ENCODE peak calls at places on chromosomes 1 and 21, in nine cellular contexts. One of them, this sample, is unnamed.

GRCh38 chr1:39405358-39405757 is 86.1 kb upstream of the BMP8A start:
- DNase-seq in tibial artery: no peak
- DNase-seq in right cardiac atrium: no peak
- DNase-seq in cardiac muscle cell: peak; percentile 24
- DNase-seq in breast epithelium: no peak
- DNase-seq in endodermal cell: no peak
- DNase-seq in stomach: no peak
- DNase-seq in IMR-90: no peak
- DNase-seq in tibial nerve: no peak
- DNase-seq in this sample: no peak

GRCh38 chr1:232193451-232193783 is 436.5 kb downstream of the SIPA1L2 start:
- DNase-seq in tibial artery: no peak
- DNase-seq in right cardiac atrium: no peak
- DNase-seq in cardiac muscle cell: no peak
- DNase-seq in breast epithelium: no peak
- DNase-seq in endodermal cell: no peak
- DNase-seq in stomach: no peak
- DNase-seq in IMR-90: no peak
- DNase-seq in tibial nerve: no peak
- DNase-seq in this sample: no peak

GRCh38 chr1:10676987-10677386 is 119.5 kb downstream of the CASZ1 start:
- DNase-seq in tibial artery: no peak
- DNase-seq in right cardiac atrium: no peak
- DNase-seq in cardiac muscle cell: no peak
- DNase-seq in breast epithelium: no peak
- DNase-seq in endodermal cell: peak; percentile 63
- DNase-seq in stomach: no peak
- DNase-seq in IMR-90: no peak
- DNase-seq in tibial nerve: no peak
- DNase-seq in this sample: no peak

GRCh38 chr1:20348326-20348910 is 57.7 kb downstream of the VWA5B1 start:
- DNase-seq in tibial artery: no peak
- DNase-seq in right cardiac atrium: no peak
- DNase-seq in cardiac muscle cell: no peak
- DNase-seq in breast epithelium: no peak
- DNase-seq in endodermal cell: no peak
- DNase-seq in stomach: no peak
- DNase-seq in IMR-90: no peak
- DNase-seq in tibial nerve: no peak
- DNase-seq in this sample: no peak

GRCh38 chr1:39183503-39184353 is 20.8 kb upstream of the MACF1 start:
- DNase-seq in tibial artery: no peak
- DNase-seq in right cardiac atrium: peak; percentile 39
- DNase-seq in cardiac muscle cell: peak; percentile 67
- DNase-seq in breast epithelium: peak; percentile 89
- DNase-seq in endodermal cell: peak; percentile 85
- DNase-seq in stomach: peak; percentile 61
- DNase-seq in IMR-90: peak; percentile 74
- DNase-seq in tibial nerve: no peak
- DNase-seq in this sample: peak; percentile 22

GRCh38 chr1:86778510-86779218 is 74.3 kb downstream of the SH3GLB1 start:
- DNase-seq in tibial artery: no peak
- DNase-seq in right cardiac atrium: no peak
- DNase-seq in cardiac muscle cell: peak; percentile 45
- DNase-seq in breast epithelium: no peak
- DNase-seq in endodermal cell: no peak
- DNase-seq in stomach: no peak
- DNase-seq in IMR-90: peak; percentile 86
- DNase-seq in tibial nerve: no peak
- DNase-seq in this sample: no peak

GRCh38 chr1:1117469-1117831 is 1.6 kb upstream of the C1orf159 start:
- DNase-seq in tibial artery: peak; percentile 66
- DNase-seq in right cardiac atrium: peak; percentile 31
- DNase-seq in cardiac muscle cell: no peak
- DNase-seq in breast epithelium: no peak
- DNase-seq in endodermal cell: peak; percentile 44
- DNase-seq in stomach: no peak
- DNase-seq in IMR-90: no peak
- DNase-seq in tibial nerve: no peak
- DNase-seq in this sample: no peak

GRCh38 chr1:6491480-6491962 is at the start of gene PLEKHG5:
- DNase-seq in tibial artery: no peak
- DNase-seq in right cardiac atrium: no peak
- DNase-seq in cardiac muscle cell: peak; percentile 41
- DNase-seq in breast epithelium: no peak
- DNase-seq in endodermal cell: peak; percentile 82
- DNase-seq in stomach: no peak
- DNase-seq in IMR-90: peak; percentile 86
- DNase-seq in tibial nerve: no peak
- DNase-seq in this sample: no peak

GRCh38 chr1:183567584-183567983 is 22.7 kb downstream of the NCF2 start:
- DNase-seq in tibial artery: peak; percentile 76
- DNase-seq in right cardiac atrium: peak; percentile 41
- DNase-seq in cardiac muscle cell: peak; percentile 20
- DNase-seq in breast epithelium: peak; percentile 35
- DNase-seq in endodermal cell: peak; percentile 42
- DNase-seq in stomach: peak; percentile 59
- DNase-seq in IMR-90: peak; percentile 47
- DNase-seq in tibial nerve: peak; percentile 40
- DNase-seq in this sample: no peak

GRCh38 chr1:180156631-180157091 is 2.0 kb downstream of the QSOX1 start:
- DNase-seq in tibial artery: no peak
- DNase-seq in right cardiac atrium: no peak
- DNase-seq in cardiac muscle cell: peak; percentile 76
- DNase-seq in breast epithelium: no peak
- DNase-seq in endodermal cell: no peak
- DNase-seq in stomach: no peak
- DNase-seq in IMR-90: peak; percentile 78
- DNase-seq in tibial nerve: no peak
- DNase-seq in this sample: no peak

GRCh38 chr1:33343539-33343938 is 22.6 kb upstream of the A3GALT2 start:
- DNase-seq in tibial artery: peak; percentile 68
- DNase-seq in right cardiac atrium: no peak
- DNase-seq in cardiac muscle cell: peak; percentile 87
- DNase-seq in breast epithelium: no peak
- DNase-seq in endodermal cell: no peak
- DNase-seq in stomach: no peak
- DNase-seq in IMR-90: no peak
- DNase-seq in tibial nerve: no peak
- DNase-seq in this sample: no peak

GRCh38 chr21:22728091-22728490 is 1729.9 kb downstream of the NCAM2 start:
- DNase-seq in tibial artery: no peak
- DNase-seq in right cardiac atrium: no peak
- DNase-seq in cardiac muscle cell: no peak
- DNase-seq in breast epithelium: no peak
- DNase-seq in endodermal cell: no peak
- DNase-seq in stomach: no peak
- DNase-seq in IMR-90: no peak
- DNase-seq in tibial nerve: no peak
- DNase-seq in this sample: no peak

DNA sequence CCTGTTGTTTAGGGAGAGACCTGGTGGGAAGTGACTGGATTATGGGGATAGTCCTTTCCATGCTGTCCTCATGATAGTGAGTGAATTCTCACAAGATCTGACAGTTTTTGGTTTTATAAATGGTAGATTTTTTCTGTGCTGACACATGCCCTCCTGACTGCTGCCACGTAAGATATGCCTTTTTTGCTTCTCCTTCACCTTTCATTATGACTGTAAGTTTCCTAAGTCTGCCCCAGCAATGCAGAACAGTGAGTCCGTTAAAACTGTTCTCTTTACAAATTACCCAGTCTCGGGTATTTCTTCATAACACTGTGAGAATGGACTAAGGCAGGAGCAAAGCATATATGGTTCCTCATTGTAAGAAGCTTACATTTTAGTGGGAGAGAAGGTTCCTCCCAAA is 1727.2 kb downstream of the NCAM2 start:
- DNase-seq in tibial artery: no peak
- DNase-seq in right cardiac atrium: no peak
- DNase-seq in cardiac muscle cell: no peak
- DNase-seq in breast epithelium: no peak
- DNase-seq in endodermal cell: no peak
- DNase-seq in stomach: no peak
- DNase-seq in IMR-90: no peak
- DNase-seq in tibial nerve: no peak
- DNase-seq in this sample: no peak
- H3K9me3 ChIP-seq in tibial artery: no peaks in the 10 kb centered on the region
- H3K9me3 ChIP-seq in right cardiac atrium: no peaks in the 10 kb centered on the region
- H3K9me3 ChIP-seq in cardiac muscle cell: no peaks in the 10 kb centered on the region
- H3K9me3 ChIP-seq in breast epithelium: no peaks in the 10 kb centered on the region
- H3K9me3 ChIP-seq in endodermal cell: peaks cover 45% of the 10 kb centered on the region
- H3K9me3 ChIP-seq in stomach: peaks cover 39% of the 10 kb centered on the region
- H3K9me3 ChIP-seq in IMR-90: peaks cover 16% of the 10 kb centered on the region
- H3K9me3 ChIP-seq in tibial nerve: no peaks in the 10 kb centered on the region
- H3K9me3 ChIP-seq in this sample: peaks cover 8% of the 10 kb centered on the region

GRCh38 chr1:35825255-35825654 is 17.4 kb downstream of the AGO4 start:
- DNase-seq in tibial artery: no peak
- DNase-seq in right cardiac atrium: no peak
- DNase-seq in cardiac muscle cell: no peak
- DNase-seq in breast epithelium: no peak
- DNase-seq in endodermal cell: no peak
- DNase-seq in stomach: no peak
- DNase-seq in IMR-90: no peak
- DNase-seq in tibial nerve: no peak
- DNase-seq in this sample: no peak
- H3K9me3 ChIP-seq in tibial artery: no peaks in the 10 kb centered on the region
- H3K9me3 ChIP-seq in right cardiac atrium: no peaks in the 10 kb centered on the region
- H3K9me3 ChIP-seq in cardiac muscle cell: no peaks in the 10 kb centered on the region
- H3K9me3 ChIP-seq in breast epithelium: no peaks in the 10 kb centered on the region
- H3K9me3 ChIP-seq in endodermal cell: no peaks in the 10 kb centered on the region
- H3K9me3 ChIP-seq in stomach: no peaks in the 10 kb centered on the region
- H3K9me3 ChIP-seq in IMR-90: no peaks in the 10 kb centered on the region
- H3K9me3 ChIP-seq in tibial nerve: no peaks in the 10 kb centered on the region
- H3K9me3 ChIP-seq in this sample: no peaks in the 10 kb centered on the region

GRCh38 chr1:85396194-85396593 is 68.8 kb downstream of the DDAH1 start:
- DNase-seq in tibial artery: no peak
- DNase-seq in right cardiac atrium: no peak
- DNase-seq in cardiac muscle cell: no peak
- DNase-seq in breast epithelium: no peak
- DNase-seq in endodermal cell: no peak
- DNase-seq in stomach: no peak
- DNase-seq in IMR-90: no peak
- DNase-seq in tibial nerve: no peak
- DNase-seq in this sample: no peak

GRCh38 chr1:85393490-85393889 is 71.5 kb downstream of the DDAH1 start:
- DNase-seq in tibial artery: no peak
- DNase-seq in right cardiac atrium: no peak
- DNase-seq in cardiac muscle cell: no peak
- DNase-seq in breast epithelium: no peak
- DNase-seq in endodermal cell: no peak
- DNase-seq in stomach: no peak
- DNase-seq in IMR-90: no peak
- DNase-seq in tibial nerve: no peak
- DNase-seq in this sample: no peak

GRCh38 chr1:85398391-85399064 is 66.4 kb downstream of the DDAH1 start:
- DNase-seq in tibial artery: no peak
- DNase-seq in right cardiac atrium: no peak
- DNase-seq in cardiac muscle cell: peak; percentile 77
- DNase-seq in breast epithelium: no peak
- DNase-seq in endodermal cell: no peak
- DNase-seq in stomach: no peak
- DNase-seq in IMR-90: peak; percentile 71
- DNase-seq in tibial nerve: no peak
- DNase-seq in this sample: no peak

GRCh38 chr1:85397490-85398044 is 67.4 kb downstream of the DDAH1 start:
- DNase-seq in tibial artery: no peak
- DNase-seq in right cardiac atrium: no peak
- DNase-seq in cardiac muscle cell: no peak
- DNase-seq in breast epithelium: no peak
- DNase-seq in endodermal cell: peak; percentile 51
- DNase-seq in stomach: no peak
- DNase-seq in IMR-90: peak; percentile 28
- DNase-seq in tibial nerve: no peak
- DNase-seq in this sample: no peak

GRCh38 chr1:85394130-85394529 is 70.8 kb downstream of the DDAH1 start:
- DNase-seq in tibial artery: no peak
- DNase-seq in right cardiac atrium: no peak
- DNase-seq in cardiac muscle cell: no peak
- DNase-seq in breast epithelium: no peak
- DNase-seq in endodermal cell: peak; percentile 41
- DNase-seq in stomach: no peak
- DNase-seq in IMR-90: peak; percentile 18
- DNase-seq in tibial nerve: no peak
- DNase-seq in this sample: no peak
- H3K9me3 ChIP-seq in tibial artery: no peaks in the 10 kb centered on the region
- H3K9me3 ChIP-seq in right cardiac atrium: no peaks in the 10 kb centered on the region
- H3K9me3 ChIP-seq in cardiac muscle cell: no peaks in the 10 kb centered on the region
- H3K9me3 ChIP-seq in breast epithelium: no peaks in the 10 kb centered on the region
- H3K9me3 ChIP-seq in endodermal cell: no peaks in the 10 kb centered on the region
- H3K9me3 ChIP-seq in stomach: no peaks in the 10 kb centered on the region
- H3K9me3 ChIP-seq in IMR-90: no peaks in the 10 kb centered on the region
- H3K9me3 ChIP-seq in tibial nerve: no peaks in the 10 kb centered on the region
- H3K9me3 ChIP-seq in this sample: no peaks in the 10 kb centered on the region

DNA sequence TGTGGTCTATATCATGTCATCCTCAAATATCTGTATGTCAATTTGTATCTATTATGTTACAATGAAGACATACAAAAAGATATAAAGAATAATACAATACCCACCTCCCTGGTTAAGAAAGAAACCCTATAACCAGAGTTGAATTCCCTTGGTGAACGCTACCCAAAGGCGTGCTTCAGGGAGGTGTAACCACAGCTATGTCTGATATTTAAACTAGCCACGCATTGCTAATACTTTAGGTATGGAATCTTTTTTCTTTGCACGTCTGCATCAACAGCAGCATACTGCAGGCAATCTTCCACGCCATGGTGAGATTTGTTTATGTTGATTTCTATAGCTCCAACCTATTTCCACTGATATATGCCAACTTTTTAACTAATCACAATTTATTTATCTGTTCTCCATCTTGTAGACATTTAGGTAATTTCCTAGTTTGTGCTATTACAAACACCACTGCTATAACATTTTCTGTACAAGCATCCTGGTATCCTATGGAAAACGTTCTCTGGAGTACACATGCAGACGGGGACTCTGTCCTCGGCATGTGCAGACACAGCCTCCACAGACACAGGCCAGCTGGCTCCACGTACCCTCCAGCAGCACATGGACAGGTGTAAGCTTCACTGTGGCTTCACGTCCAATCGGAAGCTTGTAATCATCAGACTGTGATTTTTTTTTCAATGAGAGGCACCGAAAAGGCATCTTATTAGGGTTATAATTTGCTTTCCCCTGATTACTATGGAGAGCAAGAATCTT is 58.5 kb downstream of the HSF2BP start:
- DNase-seq in tibial artery: no peak
- DNase-seq in right cardiac atrium: no peak
- DNase-seq in cardiac muscle cell: peak; percentile 93
- DNase-seq in breast epithelium: no peak
- DNase-seq in endodermal cell: no peak
- DNase-seq in stomach: no peak
- DNase-seq in IMR-90: peak; percentile 95
- DNase-seq in tibial nerve: no peak
- DNase-seq in this sample: no peak
- H3K9me3 ChIP-seq in tibial artery: no peaks in the 10 kb centered on the region
- H3K9me3 ChIP-seq in right cardiac atrium: no peaks in the 10 kb centered on the region
- H3K9me3 ChIP-seq in cardiac muscle cell: no peaks in the 10 kb centered on the region
- H3K9me3 ChIP-seq in breast epithelium: no peaks in the 10 kb centered on the region
- H3K9me3 ChIP-seq in endodermal cell: no peaks in the 10 kb centered on the region
- H3K9me3 ChIP-seq in stomach: no peaks in the 10 kb centered on the region
- H3K9me3 ChIP-seq in IMR-90: no peaks in the 10 kb centered on the region
- H3K9me3 ChIP-seq in tibial nerve: no peaks in the 10 kb centered on the region
- H3K9me3 ChIP-seq in this sample: no peaks in the 10 kb centered on the region

GRCh38 chr1:108606478-108606877 is 46.6 kb downstream of the EEIG2 start:
- DNase-seq in tibial artery: no peak
- DNase-seq in right cardiac atrium: no peak
- DNase-seq in cardiac muscle cell: no peak
- DNase-seq in breast epithelium: no peak
- DNase-seq in endodermal cell: no peak
- DNase-seq in stomach: no peak
- DNase-seq in IMR-90: no peak
- DNase-seq in tibial nerve: no peak
- DNase-seq in this sample: no peak
- H3K9me3 ChIP-seq in tibial artery: no peaks in the 10 kb centered on the region
- H3K9me3 ChIP-seq in right cardiac atrium: no peaks in the 10 kb centered on the region
- H3K9me3 ChIP-seq in cardiac muscle cell: no peaks in the 10 kb centered on the region
- H3K9me3 ChIP-seq in breast epithelium: no peaks in the 10 kb centered on the region
- H3K9me3 ChIP-seq in endodermal cell: no peaks in the 10 kb centered on the region
- H3K9me3 ChIP-seq in stomach: no peaks in the 10 kb centered on the region
- H3K9me3 ChIP-seq in IMR-90: no peaks in the 10 kb centered on the region
- H3K9me3 ChIP-seq in tibial nerve: no peaks in the 10 kb centered on the region
- H3K9me3 ChIP-seq in this sample: no peaks in the 10 kb centered on the region